ENCODE peak calls at places on chromosome 9, in five cellular contexts. One of them, this sample, is unnamed.
A peak's percentile ranks its signal among the peaks of the same experiment; 100 is the strongest.

GRCh38 chr9:69131682-69132081 is 42.4 kb upstream of the TJP2 start:
- DNase-seq in NCI-H2171 treated with DMSO at 0.1 percent for 48 hours: no peak
- DNase-seq in fibroblast of mammary gland: peak; percentile 100
- DNase-seq in activated effector memory CD4-positive, alpha-beta T cell treated with Interleukin-2 at 50 U/mL for 16 hours: no peak
- DNase-seq in omental fat pad: no peak
- DNase-seq in this sample: no peak

GRCh38 chr9:97820373-97820772 is 32.7 kb upstream of the FOXE1 start:
- DNase-seq in NCI-H2171 treated with DMSO at 0.1 percent for 48 hours: no peak
- DNase-seq in fibroblast of mammary gland: no peak
- DNase-seq in activated effector memory CD4-positive, alpha-beta T cell treated with Interleukin-2 at 50 U/mL for 16 hours: no peak
- DNase-seq in omental fat pad: no peak
- DNase-seq in this sample: no peak

GRCh38 chr9:23538060-23538387 is 288.0 kb downstream of the ELAVL2 start:
- DNase-seq in NCI-H2171 treated with DMSO at 0.1 percent for 48 hours: no peak
- DNase-seq in fibroblast of mammary gland: no peak
- DNase-seq in activated effector memory CD4-positive, alpha-beta T cell treated with Interleukin-2 at 50 U/mL for 16 hours: no peak
- DNase-seq in omental fat pad: no peak
- DNase-seq in this sample: no peak

GRCh38 chr9:18520395-18520794 is 46.4 kb downstream of the ADAMTSL1 start:
- DNase-seq in NCI-H2171 treated with DMSO at 0.1 percent for 48 hours: peak; percentile 64
- DNase-seq in fibroblast of mammary gland: peak; percentile 64
- DNase-seq in activated effector memory CD4-positive, alpha-beta T cell treated with Interleukin-2 at 50 U/mL for 16 hours: no peak
- DNase-seq in omental fat pad: peak; percentile 24
- DNase-seq in this sample: no peak

GRCh38 chr9:131642496-131643083 is 97.3 kb downstream of the PRRT1B start:
- DNase-seq in NCI-H2171 treated with DMSO at 0.1 percent for 48 hours: no peak
- DNase-seq in fibroblast of mammary gland: no peak
- DNase-seq in activated effector memory CD4-positive, alpha-beta T cell treated with Interleukin-2 at 50 U/mL for 16 hours: no peak
- DNase-seq in omental fat pad: no peak
- DNase-seq in this sample: peak; percentile 66

GRCh38 chr9:89821081-89821480 is 216.3 kb downstream of the GADD45G start:
- DNase-seq in NCI-H2171 treated with DMSO at 0.1 percent for 48 hours: no peak
- DNase-seq in fibroblast of mammary gland: no peak
- DNase-seq in activated effector memory CD4-positive, alpha-beta T cell treated with Interleukin-2 at 50 U/mL for 16 hours: no peak
- DNase-seq in omental fat pad: no peak
- DNase-seq in this sample: no peak

GRCh38 chr9:96491079-96491879 is 41.3 kb downstream of the HABP4 start:
- DNase-seq in NCI-H2171 treated with DMSO at 0.1 percent for 48 hours: no peak
- DNase-seq in fibroblast of mammary gland: no peak
- DNase-seq in activated effector memory CD4-positive, alpha-beta T cell treated with Interleukin-2 at 50 U/mL for 16 hours: no peak
- DNase-seq in omental fat pad: no peak
- DNase-seq in this sample: peak; percentile 25

GRCh38 chr9:134066923-134067851 is 639 bp downstream of the BRD3 start:
- DNase-seq in NCI-H2171 treated with DMSO at 0.1 percent for 48 hours: peak; percentile 66
- DNase-seq in fibroblast of mammary gland: peak; percentile 15
- DNase-seq in activated effector memory CD4-positive, alpha-beta T cell treated with Interleukin-2 at 50 U/mL for 16 hours: peak; percentile 37
- DNase-seq in omental fat pad: no peak
- DNase-seq in this sample: peak; percentile 52

GRCh38 chr9:114779352-114779845 is 26.4 kb downstream of the TNFSF15 start:
- DNase-seq in NCI-H2171 treated with DMSO at 0.1 percent for 48 hours: no peak
- DNase-seq in fibroblast of mammary gland: peak; percentile 5
- DNase-seq in activated effector memory CD4-positive, alpha-beta T cell treated with Interleukin-2 at 50 U/mL for 16 hours: no peak
- DNase-seq in omental fat pad: no peak
- DNase-seq in this sample: no peak

GRCh38 chr9:5042661-5043178 is 57.6 kb downstream of the JAK2 start:
- DNase-seq in NCI-H2171 treated with DMSO at 0.1 percent for 48 hours: no peak
- DNase-seq in fibroblast of mammary gland: no peak
- DNase-seq in activated effector memory CD4-positive, alpha-beta T cell treated with Interleukin-2 at 50 U/mL for 16 hours: no peak
- DNase-seq in omental fat pad: no peak
- DNase-seq in this sample: no peak

GRCh38 chr9:16501098-16501663 is 369.3 kb downstream of the BNC2 start:
- DNase-seq in NCI-H2171 treated with DMSO at 0.1 percent for 48 hours: no peak
- DNase-seq in fibroblast of mammary gland: peak; percentile 77
- DNase-seq in activated effector memory CD4-positive, alpha-beta T cell treated with Interleukin-2 at 50 U/mL for 16 hours: no peak
- DNase-seq in omental fat pad: no peak
- DNase-seq in this sample: no peak

GRCh38 chr9:29830815-29831214 is 2257.5 kb upstream of the C9orf72 start:
- DNase-seq in NCI-H2171 treated with DMSO at 0.1 percent for 48 hours: peak; percentile 1
- DNase-seq in fibroblast of mammary gland: peak; percentile 9
- DNase-seq in activated effector memory CD4-positive, alpha-beta T cell treated with Interleukin-2 at 50 U/mL for 16 hours: no peak
- DNase-seq in omental fat pad: no peak
- DNase-seq in this sample: no peak

GRCh38 chr9:134630393-134630790 is 11.2 kb upstream of the COL5A1 start:
- DNase-seq in NCI-H2171 treated with DMSO at 0.1 percent for 48 hours: no peak
- DNase-seq in fibroblast of mammary gland: no peak
- DNase-seq in activated effector memory CD4-positive, alpha-beta T cell treated with Interleukin-2 at 50 U/mL for 16 hours: no peak
- DNase-seq in omental fat pad: no peak
- DNase-seq in this sample: no peak

GRCh38 chr9:34994429-34995287 is 5.1 kb downstream of the DNAJB5 start:
- DNase-seq in NCI-H2171 treated with DMSO at 0.1 percent for 48 hours: peak; percentile 69
- DNase-seq in fibroblast of mammary gland: peak; percentile 61
- DNase-seq in activated effector memory CD4-positive, alpha-beta T cell treated with Interleukin-2 at 50 U/mL for 16 hours: no peak
- DNase-seq in omental fat pad: no peak
- DNase-seq in this sample: no peak

GRCh38 chr9:4105183-4105582 is 194.7 kb downstream of the GLIS3 start:
- DNase-seq in NCI-H2171 treated with DMSO at 0.1 percent for 48 hours: no peak
- DNase-seq in fibroblast of mammary gland: no peak
- DNase-seq in activated effector memory CD4-positive, alpha-beta T cell treated with Interleukin-2 at 50 U/mL for 16 hours: no peak
- DNase-seq in omental fat pad: no peak
- DNase-seq in this sample: no peak

GRCh38 chr9:136605966-136606365 is 56.8 kb upstream of the EGFL7 start:
- DNase-seq in NCI-H2171 treated with DMSO at 0.1 percent for 48 hours: no peak
- DNase-seq in fibroblast of mammary gland: no peak
- DNase-seq in activated effector memory CD4-positive, alpha-beta T cell treated with Interleukin-2 at 50 U/mL for 16 hours: no peak
- DNase-seq in omental fat pad: no peak
- DNase-seq in this sample: no peak

GRCh38 chr9:105415344-105415980 is 32.4 kb upstream of the FSD1L start:
- DNase-seq in NCI-H2171 treated with DMSO at 0.1 percent for 48 hours: peak; percentile 74
- DNase-seq in fibroblast of mammary gland: peak; percentile 60
- DNase-seq in activated effector memory CD4-positive, alpha-beta T cell treated with Interleukin-2 at 50 U/mL for 16 hours: peak; percentile 13
- DNase-seq in omental fat pad: peak; percentile 39
- DNase-seq in this sample: peak; percentile 48

GRCh38 chr9:98686961-98687855 is 21.5 kb downstream of the GABBR2 start:
- DNase-seq in NCI-H2171 treated with DMSO at 0.1 percent for 48 hours: no peak
- DNase-seq in fibroblast of mammary gland: no peak
- DNase-seq in activated effector memory CD4-positive, alpha-beta T cell treated with Interleukin-2 at 50 U/mL for 16 hours: no peak
- DNase-seq in omental fat pad: no peak
- DNase-seq in this sample: no peak

GRCh38 chr9:20562051-20562450 is 60.2 kb downstream of the MLLT3 start:
- DNase-seq in NCI-H2171 treated with DMSO at 0.1 percent for 48 hours: no peak
- DNase-seq in fibroblast of mammary gland: peak; percentile 11
- DNase-seq in activated effector memory CD4-positive, alpha-beta T cell treated with Interleukin-2 at 50 U/mL for 16 hours: no peak
- DNase-seq in omental fat pad: no peak
- DNase-seq in this sample: no peak

GRCh38 chr9:137129456-137130175 is 9.3 kb upstream of the GRIN1 start:
- DNase-seq in NCI-H2171 treated with DMSO at 0.1 percent for 48 hours: peak; percentile 93
- DNase-seq in fibroblast of mammary gland: peak; percentile 91
- DNase-seq in activated effector memory CD4-positive, alpha-beta T cell treated with Interleukin-2 at 50 U/mL for 16 hours: peak; percentile 87
- DNase-seq in omental fat pad: peak; percentile 40
- DNase-seq in this sample: peak; percentile 92

GRCh38 chr9:76138360-76138759 is 247.9 kb downstream of the PCSK5 start:
- DNase-seq in NCI-H2171 treated with DMSO at 0.1 percent for 48 hours: no peak
- DNase-seq in fibroblast of mammary gland: no peak
- DNase-seq in activated effector memory CD4-positive, alpha-beta T cell treated with Interleukin-2 at 50 U/mL for 16 hours: no peak
- DNase-seq in omental fat pad: no peak
- DNase-seq in this sample: no peak

GRCh38 chr9:70352802-70353201 is 61.7 kb downstream of the KLF9 start:
- DNase-seq in NCI-H2171 treated with DMSO at 0.1 percent for 48 hours: peak; percentile 27
- DNase-seq in fibroblast of mammary gland: peak; percentile 25
- DNase-seq in activated effector memory CD4-positive, alpha-beta T cell treated with Interleukin-2 at 50 U/mL for 16 hours: no peak
- DNase-seq in omental fat pad: no peak
- DNase-seq in this sample: no peak

GRCh38 chr9:126661521-126662251 is 48.0 kb downstream of the LMX1B start:
- DNase-seq in NCI-H2171 treated with DMSO at 0.1 percent for 48 hours: peak; percentile 78
- DNase-seq in fibroblast of mammary gland: no peak
- DNase-seq in activated effector memory CD4-positive, alpha-beta T cell treated with Interleukin-2 at 50 U/mL for 16 hours: no peak
- DNase-seq in omental fat pad: no peak
- DNase-seq in this sample: no peak

GRCh38 chr9:127905788-127906191 is 6.4 kb upstream of the ST6GALNAC6 start:
- DNase-seq in NCI-H2171 treated with DMSO at 0.1 percent for 48 hours: no peak
- DNase-seq in fibroblast of mammary gland: no peak
- DNase-seq in activated effector memory CD4-positive, alpha-beta T cell treated with Interleukin-2 at 50 U/mL for 16 hours: peak; percentile 67
- DNase-seq in omental fat pad: no peak
- DNase-seq in this sample: peak; percentile 73

GRCh38 chr9:34737677-34738260 is 27.8 kb upstream of the CCL21 start:
- DNase-seq in NCI-H2171 treated with DMSO at 0.1 percent for 48 hours: no peak
- DNase-seq in fibroblast of mammary gland: no peak
- DNase-seq in activated effector memory CD4-positive, alpha-beta T cell treated with Interleukin-2 at 50 U/mL for 16 hours: no peak
- DNase-seq in omental fat pad: no peak
- DNase-seq in this sample: no peak

GRCh38 chr9:114484854-114485443 is 20.3 kb downstream of the WHRN start:
- DNase-seq in NCI-H2171 treated with DMSO at 0.1 percent for 48 hours: peak; percentile 61
- DNase-seq in fibroblast of mammary gland: peak; percentile 89
- DNase-seq in activated effector memory CD4-positive, alpha-beta T cell treated with Interleukin-2 at 50 U/mL for 16 hours: peak; percentile 24
- DNase-seq in omental fat pad: no peak
- DNase-seq in this sample: peak; percentile 42

This sample was measured in activated naive CD4-positive, alpha-beta T cell treated with Interleukin-2 at 50 U/mL for 16 hours.